ENCODE peak calls at places on chromosomes 11 and 22, in ten cellular contexts. Q is H9; K is nephron progenitor cell; V is HAP-1; R is activated CD4-positive, alpha-beta T cell treated with anti-CD3 and anti-CD28 coated beads, Interleukin-2, amount 50 U/mL, for 24 hours; T is H7; A is activated naive CD4-positive, alpha-beta T cell treated with anti-CD3 and anti-CD28 coated beads, Interleukin-2, amount 50 U/mL, for 16 hours; I is Right ventricle myocardium superior; S is AG10803; Y is dermis microvascular lymphatic vessel endothelial cell. N is an unnamed sample.
A peak's percentile ranks its signal among the peaks of the same experiment; 100 is the strongest.

GRCh38 chr11:34165786-34166557 is 60.5 kb downstream of the NAT10 start:
- DNase-seq in Y (no peak), V (no peak), R (no peak), A (no peak), I (no peak), K (no peak), S (no peak), Q (no peak), T (peak; percentile 80), N (no peak)

GRCh38 chr22:19108807-19109197 is 13.4 kb downstream of the DGCR2 start:
- DNase-seq in I (no peak), A (no peak), Q (no peak), T (no peak), V (no peak), S (no peak), R (no peak), K (no peak), Y (no peak), N (no peak)

GRCh38 chr11:124922831-124923230 is 3.8 kb downstream of the HEPN1 start:
- DNase-seq in K (no peak), Q (no peak), R (no peak), V (no peak), T (no peak), Y (no peak), I (no peak), A (no peak), S (no peak), N (no peak)

GRCh38 chr11:134120921-134121526 is 52.2 kb downstream of the JAM3 start:
- DNase-seq in S (peak; percentile 67), R (no peak), Y (peak; percentile 76), I (peak; percentile 46), A (no peak), Q (no peak), K (no peak), T (no peak), V (no peak), N (no peak)

GRCh38 chr11:95337175-95337957 is 106.4 kb upstream of the SESN3 start:
- DNase-seq in Y (peak; percentile 19), I (peak; percentile 86), Q (peak; percentile 52), A (peak; percentile 47), S (peak; percentile 76), R (peak; percentile 15), V (peak; percentile 91), K (peak; percentile 22), T (peak; percentile 8), N (no peak)

GRCh38 chr11:127369301-127369968 is 368.9 kb upstream of the KIRREL3 start:
- DNase-seq in Y (no peak), A (no peak), T (no peak), I (no peak), V (no peak), K (no peak), Q (no peak), S (no peak), R (no peak), N (no peak)

GRCh38 chr22:26502688-26503561 is 9.3 kb downstream of the TFIP11 start:
- DNase-seq in Y (peak; percentile 70), S (peak; percentile 37), T (peak; percentile 85), A (peak; percentile 32), I (no peak), K (peak; percentile 58), R (no peak), V (no peak), Q (peak; percentile 80), N (peak; percentile 20)

GRCh38 chr11:6251990-6252473 is 7.6 kb upstream of the CCKBR start:
- DNase-seq in S (no peak), R (no peak), Q (no peak), T (no peak), K (no peak), V (no peak), I (no peak), Y (no peak), A (no peak), N (no peak)

GRCh38 chr11:62444271-62444833 is 25.5 kb downstream of the SCGB1A1 start:
- DNase-seq in I (peak; percentile 83), Q (peak; percentile 36), R (no peak), K (no peak), T (peak; percentile 82), V (no peak), A (peak; percentile 48), Y (peak; percentile 42), S (peak; percentile 80), N (peak; percentile 22)

GRCh38 chr11:8019671-8020597 is 32.8 kb downstream of the EIF3F start:
- DNase-seq in S (peak; percentile 36), I (no peak), A (peak; percentile 34), K (peak; percentile 48), Q (peak; percentile 25), R (no peak), V (no peak), T (peak; percentile 86), Y (no peak), N (no peak)

GRCh38 chr22:31253949-31254348 is 38.3 kb downstream of the PIK3IP1 start:
- DNase-seq in K (no peak), T (peak; percentile 45), Y (peak; percentile 90), I (peak; percentile 52), R (no peak), A (no peak), S (no peak), V (no peak), Q (peak; percentile 86), N (no peak)

GRCh38 chr11:76747428-76747979 is 35.7 kb upstream of the TSKU start:
- DNase-seq in V (no peak), K (no peak), Y (no peak), Q (no peak), I (no peak), T (no peak), S (no peak), A (no peak), R (no peak), N (no peak)

GRCh38 chr11:79414644-79415317 is 26.0 kb downstream of the TENM4 start:
- DNase-seq in A (no peak), I (no peak), Q (no peak), T (no peak), K (no peak), S (peak; percentile 85), R (no peak), Y (no peak), V (no peak), N (no peak)

GRCh38 chr22:28246392-28246791 is 327.3 kb upstream of the PITPNB start:
- DNase-seq in A (no peak), V (no peak), Y (no peak), I (no peak), R (no peak), T (no peak), Q (no peak), S (peak; percentile 96), K (no peak), N (no peak)

GRCh38 chr11:123129920-123130319 is 65.1 kb downstream of the CLMP start:
- DNase-seq in Q (no peak), V (no peak), S (peak; percentile 82), K (no peak), R (no peak), A (no peak), Y (no peak), I (no peak), T (no peak), N (no peak)

GRCh38 chr22:37303821-37304274 is 21.5 kb downstream of the CYTH4 start:
- DNase-seq in T (no peak), R (peak; percentile 38), S (peak; percentile 83), I (no peak), A (peak; percentile 68), K (no peak), Q (no peak), V (no peak), Y (peak; percentile 88), N (no peak)

GRCh38 chr11:65891180-65892136 is 985 bp downstream of the CCDC85B start:
- DNase-seq in I (peak; percentile 69), R (peak; percentile 45), T (peak; percentile 91), A (peak; percentile 41), S (no peak), Q (peak; percentile 78), Y (peak; percentile 92), V (peak; percentile 59), K (no peak), N (no peak)

GRCh38 chr11:34587282-34587677 is 33.6 kb upstream of the EHF start:
- DNase-seq in S (no peak), T (no peak), Y (no peak), Q (no peak), K (no peak), I (no peak), V (no peak), R (no peak), A (no peak), N (no peak)

GRCh38 chr11:80186687-80187086 is 745.9 kb upstream of the TENM4 start:
- DNase-seq in A (no peak), R (no peak), K (no peak), T (no peak), Y (no peak), V (no peak), Q (no peak), S (peak; percentile 14), I (no peak), N (no peak)

GRCh38 chr11:134682577-134682976 is 270.5 kb upstream of the B3GAT1 start:
- DNase-seq in R (no peak), S (no peak), T (no peak), I (no peak), A (no peak), K (no peak), V (no peak), Y (no peak), Q (no peak), N (no peak)

GRCh38 chr22:17232406-17232805 is 13.2 kb upstream of the ADA2 start:
- DNase-seq in Q (peak; percentile 52), K (no peak), I (no peak), A (no peak), S (no peak), Y (no peak), T (no peak), V (no peak), R (no peak), N (no peak)

GRCh38 chr11:69442807-69443137 is 38.7 kb upstream of the LINC01488 start:
- DNase-seq in T (peak; percentile 72), S (peak; percentile 88), V (no peak), A (no peak), K (peak; percentile 32), R (no peak), Y (peak; percentile 38), Q (peak; percentile 66), I (peak; percentile 69), N (no peak)

GRCh38 chr11:105923814-105924213 is 98.2 kb downstream of the MSANTD4 start:
- DNase-seq in V (no peak), T (no peak), S (peak; percentile 24), R (no peak), K (no peak), A (no peak), Q (no peak), I (no peak), Y (peak; percentile 8), N (no peak)

GRCh38 chr22:45039206-45039605 is 29.4 kb upstream of the PHF21B start:
- DNase-seq in I (no peak), K (no peak), Q (no peak), Y (no peak), V (no peak), T (no peak), S (no peak), A (no peak), R (no peak), N (no peak)

GRCh38 chr11:58057481-58057880 is 26.7 kb downstream of the OR6Q1 start:
- DNase-seq in Q (no peak), V (no peak), S (peak; percentile 58), K (no peak), R (no peak), Y (no peak), I (no peak), T (no peak), A (no peak), N (no peak)

GRCh38 chr11:3123761-3124733 is 41.1 kb downstream of the OSBPL5 start:
- DNase-seq in T (peak; percentile 22), I (peak; percentile 91), S (peak; percentile 96), Q (no peak), R (no peak), Y (peak; percentile 86), A (no peak), K (no peak), V (no peak), N (no peak)

GRCh38 chr11:133136376-133136775 is 395.9 kb downstream of the OPCML start:
- DNase-seq in T (no peak), V (no peak), R (no peak), A (no peak), Q (no peak), I (no peak), Y (no peak), K (no peak), S (no peak), N (no peak)

GRCh38 chr11:111829185-111829968 is 42.0 kb downstream of the ALG9 start:
- DNase-seq in Q (no peak), K (no peak), T (no peak), R (no peak), S (no peak), A (no peak), I (no peak), V (no peak), Y (no peak), N (no peak)

N was measured in NCI-H1930.